ENCODE peak calls at places on chromosomes 4 and X, in ten cellular contexts. U, J, D, G, Q, V, L, O, S and K are unnamed samples.

GRCh38 chr4:156799121-156799589 is 172.4 kb downstream of the PDGFC start:
- DNase-seq in U (no peak), J (no peak), D (no peak), G (no peak), Q (no peak), V (no peak), L (no peak), O (no peak), S (no peak), K (no peak)

GRCh38 chr4:3475713-3476260 is 12.7 kb downstream of the DOK7 start:
- DNase-seq in U (no peak), J (no peak), D (no peak), G (no peak), Q (no peak), V (no peak), L (no peak), O (no peak), S (no peak), K (no peak)

GRCh38 chr4:53558061-53558801 is 33.1 kb downstream of the LNX1 start:
- DNase-seq in U (peak), J (no peak), D (no peak), G (no peak), Q (peak), V (no peak), L (no peak), O (peak), S (no peak), K (no peak)

GRCh38 chr4:57071340-57071739 is 38.8 kb downstream of the IGFBP7 start:
- DNase-seq in U (no peak), J (no peak), D (no peak), G (no peak), Q (no peak), V (no peak), L (peak), O (no peak), S (no peak), K (no peak)

GRCh38 chrX:138018145-138018799 is 452.3 kb downstream of the ZIC3 start:
- DNase-seq in U (no peak), J (no peak), D (no peak), G (no peak), Q (no peak), V (no peak), L (no peak), O (no peak), S (no peak), K (peak)

GRCh38 chrX:74420194-74421035 is 878 bp upstream of the SLC16A2 start:
- DNase-seq in U (peak), J (peak), D (peak), G (no peak), Q (peak), V (peak), L (peak), O (peak), S (peak), K (no peak)

GRCh38 chr4:25925486-25926201 is 11.6 kb downstream of the SMIM20 start:
- DNase-seq in U (peak), J (no peak), D (peak), G (no peak), Q (peak), V (no peak), L (peak), O (peak), S (no peak), K (peak)

GRCh38 chr4:38313175-38313574 is 350.8 kb upstream of the KLF3 start:
- DNase-seq in U (no peak), J (no peak), D (no peak), G (no peak), Q (no peak), V (no peak), L (no peak), O (no peak), S (no peak), K (peak)

GRCh38 chrX:84717344-84717743 is 215.1 kb upstream of the HDX start:
- DNase-seq in U (no peak), J (no peak), D (no peak), G (no peak), Q (no peak), V (no peak), L (no peak), O (no peak), S (no peak), K (no peak)

GRCh38 chrX:111168314-111168713 is 72.3 kb downstream of the PAK3 start:
- DNase-seq in U (peak), J (no peak), D (peak), G (no peak), Q (peak), V (no peak), L (no peak), O (no peak), S (no peak), K (peak)

GRCh38 chr4:3477750-3478430 is 14.8 kb downstream of the DOK7 start:
- DNase-seq in U (no peak), J (no peak), D (no peak), G (no peak), Q (peak), V (no peak), L (no peak), O (no peak), S (no peak), K (no peak)

GRCh38 chr4:184282251-184282713 is 64.6 kb upstream of the ENPP6 start:
- DNase-seq in U (no peak), J (peak), D (no peak), G (peak), Q (no peak), V (no peak), L (no peak), O (no peak), S (no peak), K (peak)

GRCh38 chrX:54484666-54485065 is 11.4 kb downstream of the FGD1 start:
- DNase-seq in U (no peak), J (no peak), D (no peak), G (no peak), Q (no peak), V (no peak), L (peak), O (no peak), S (no peak), K (no peak)

GRCh38 chr4:129218355-129218754 is 122.4 kb downstream of the C4orf33 start:
- DNase-seq in U (peak), J (no peak), D (peak), G (no peak), Q (peak), V (no peak), L (no peak), O (no peak), S (no peak), K (peak)

GRCh38 chr4:77360451-77360850 is 203.4 kb downstream of the CCNG2 start:
- DNase-seq in U (no peak), J (no peak), D (no peak), G (no peak), Q (peak), V (no peak), L (no peak), O (no peak), S (no peak), K (peak)